ENCODE peak calls at places on chromosomes 5 and 9, in six cellular contexts. J, A, M, Q, B and X are unnamed samples.
A peak's percentile ranks its signal among the peaks of the same experiment; 100 is the strongest.

GRCh38 chr9:77028478-77028877 is 9.0 kb downstream of the FOXB2 start:
- DNase-seq in J (no peak), A (no peak), M (no peak), Q (no peak), B (no peak), X (no peak)

GRCh38 chr9:74666625-74667316 is 169.6 kb downstream of the RORB start:
- DNase-seq in J (no peak), A (no peak), M (peak; percentile 49), Q (peak; percentile 43), B (peak; percentile 40), X (no peak)

GRCh38 chr5:84287964-84288363 is 96.7 kb downstream of the EDIL3 start:
- DNase-seq in J (no peak), A (no peak), M (peak; percentile 97), Q (peak; percentile 96), B (peak; percentile 92), X (no peak)

GRCh38 chr9:126524353-126525077 is 89.2 kb upstream of the LMX1B start:
- DNase-seq in J (no peak), A (no peak), M (no peak), Q (no peak), B (no peak), X (no peak)

GRCh38 chr9:105291422-105291859 is 47.0 kb downstream of the SLC44A1 start:
- DNase-seq in J (no peak), A (no peak), M (no peak), Q (no peak), B (no peak), X (no peak)

GRCh38 chr5:150377964-150378694 is 20.6 kb downstream of the TCOF1 start:
- DNase-seq in J (no peak), A (no peak), M (peak; percentile 94), Q (peak; percentile 92), B (peak; percentile 99), X (no peak)

GRCh38 chr5:134527156-134527960 is 1.9 kb downstream of the JADE2 start:
- DNase-seq in J (peak; percentile 94), A (peak; percentile 87), M (peak; percentile 87), Q (peak; percentile 78), B (peak; percentile 90), X (peak; percentile 98)

GRCh38 chr5:159286420-159287035 is 23.4 kb downstream of the UBLCP1 start:
- DNase-seq in J (peak; percentile 63), A (no peak), M (peak; percentile 34), Q (no peak), B (peak; percentile 48), X (no peak)

GRCh38 chr9:22111871-22112247 is 102.8 kb upstream of the CDKN2B start:
- DNase-seq in J (no peak), A (no peak), M (peak; percentile 95), Q (peak; percentile 96), B (peak; percentile 84), X (no peak)

GRCh38 chr5:9437741-9438240 is 108.1 kb downstream of the SEMA5A start:
- DNase-seq in J (no peak), A (no peak), M (peak; percentile 90), Q (peak; percentile 89), B (peak; percentile 86), X (no peak)

GRCh38 chr5:36839479-36839878 is 37.1 kb upstream of the NIPBL start:
- DNase-seq in J (peak; percentile 43), A (no peak), M (no peak), Q (no peak), B (no peak), X (no peak)

GRCh38 chr5:172573986-172574844 is 66.8 kb upstream of the NEURL1B start:
- DNase-seq in J (no peak), A (no peak), M (no peak), Q (no peak), B (no peak), X (no peak)

GRCh38 chr5:13664377-13664776 is 280.1 kb downstream of the DNAH5 start:
- DNase-seq in J (no peak), A (no peak), M (peak; percentile 94), Q (peak; percentile 93), B (peak; percentile 100), X (no peak)

GRCh38 chr9:122322553-122322952 is 48.3 kb upstream of the PTGS1 start:
- DNase-seq in J (no peak), A (no peak), M (no peak), Q (no peak), B (no peak), X (peak; percentile 26)

GRCh38 chr9:125532412-125532811 is 174.6 kb downstream of the MAPKAP1 start:
- DNase-seq in J (no peak), A (no peak), M (peak; percentile 53), Q (peak; percentile 42), B (no peak), X (no peak)

GRCh38 chr5:90533794-90534193 is 4.4 kb upstream of the LYSMD3 start:
- DNase-seq in J (no peak), A (no peak), M (no peak), Q (no peak), B (no peak), X (no peak)

GRCh38 chr5:3615217-3615616 is 19.6 kb downstream of the IRX1 start:
- DNase-seq in J (no peak), A (no peak), M (peak; percentile 42), Q (peak; percentile 25), B (no peak), X (no peak)

GRCh38 chr5:171615201-171616001 is 170.2 kb upstream of the SMIM23 start:
- DNase-seq in J (no peak), A (no peak), M (peak; percentile 37), Q (peak; percentile 30), B (no peak), X (peak; percentile 81)

GRCh38 chr5:78190402-78190801 is 104.1 kb downstream of the AP3B1 start:
- DNase-seq in J (no peak), A (no peak), M (no peak), Q (no peak), B (no peak), X (no peak)

GRCh38 chr5:73957397-73958001 is 331.5 kb downstream of the ARHGEF28 start:
- DNase-seq in J (no peak), A (no peak), M (peak; percentile 56), Q (peak; percentile 49), B (peak; percentile 24), X (no peak)

GRCh38 chr5:1564182-1564748 is 40.5 kb upstream of the LPCAT1 start:
- DNase-seq in J (no peak), A (peak; percentile 13), M (peak; percentile 72), Q (peak; percentile 60), B (peak; percentile 30), X (no peak)

GRCh38 chr5:141234109-141234508 is 11.0 kb downstream of the PCDHB14 start:
- DNase-seq in J (no peak), A (no peak), M (no peak), Q (no peak), B (peak; percentile 3), X (no peak)

GRCh38 chr5:143135832-143136551 is 267.5 kb downstream of the NR3C1 start:
- DNase-seq in J (no peak), A (no peak), M (peak; percentile 59), Q (peak; percentile 55), B (peak; percentile 17), X (no peak)

GRCh38 chr5:164934561-164934960 is 1429.1 kb downstream of the MAT2B start:
- DNase-seq in J (no peak), A (no peak), M (no peak), Q (no peak), B (no peak), X (peak; percentile 40)

GRCh38 chr5:172853355-172853975 is 19.4 kb downstream of the ERGIC1 start:
- DNase-seq in J (no peak), A (no peak), M (peak; percentile 29), Q (no peak), B (peak; percentile 73), X (no peak)

GRCh38 chr9:136694163-136694864 is 7.1 kb upstream of the AGPAT2 start:
- DNase-seq in J (peak; percentile 71), A (peak; percentile 85), M (no peak), Q (no peak), B (peak; percentile 18), X (peak; percentile 93)

GRCh38 chr5:170572453-170572852 is 68.6 kb downstream of the KCNIP1 start:
- DNase-seq in J (no peak), A (no peak), M (peak; percentile 42), Q (peak; percentile 38), B (no peak), X (no peak)

DNA sequence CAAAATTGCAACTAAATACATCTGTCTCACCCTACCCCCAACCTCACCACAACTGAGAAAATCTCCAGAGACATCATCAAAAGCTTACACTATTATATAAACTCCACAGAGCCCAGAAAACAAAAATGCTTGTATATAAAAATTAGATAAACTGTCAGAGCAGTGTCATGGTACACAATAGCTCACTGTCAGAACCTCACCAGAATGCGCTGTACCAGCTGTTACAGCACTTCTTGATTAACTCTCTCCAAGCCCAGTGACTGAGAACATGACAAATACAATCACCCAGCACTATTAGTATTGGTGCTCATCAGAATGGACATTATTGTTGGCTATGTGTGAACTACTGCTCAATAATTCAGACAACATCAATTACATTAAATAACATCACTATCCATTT is 65.7 kb downstream of the ZDHHC21 start:
- DNase-seq in J (no peak), A (no peak), M (no peak), Q (no peak), B (no peak), X (no peak)
- H3K27ac ChIP-seq in J (no peak overlapping the region), A (no peak overlapping the region), M (no peak overlapping the region), Q (no peak overlapping the region), B (no peak overlapping the region), X (no peak overlapping the region)

GRCh38 chr5:39057745-39058144 is 16.5 kb downstream of the RICTOR start:
- DNase-seq in J (no peak), A (no peak), M (peak; percentile 6), Q (peak; percentile 6), B (no peak), X (no peak)
- H3K9ac ChIP-seq in J (peak overlapping the region; percentile 23), A (no peak overlapping the region), M (no peak overlapping the region), Q (no peak overlapping the region), B (peak overlapping the region; percentile 67), X (no peak overlapping the region)

GRCh38 chr9:72526901-72527800 is 5.7 kb downstream of the TMC1 start:
- DNase-seq in J (no peak), A (no peak), M (peak; percentile 95), Q (peak; percentile 93), B (peak; percentile 93), X (peak; percentile 89)
- H3K4me3 ChIP-seq in J (no peak overlapping the region), A (no peak overlapping the region), M (peak overlapping the region; percentile 50), Q (peak overlapping the region; percentile 43), B (peak overlapping the region; percentile 29), X (peak overlapping the region; percentile 21)

GRCh38 chr9:114275246-114275994 is 47.5 kb upstream of the ORM1 start:
- DNase-seq in J (no peak), A (no peak), M (no peak), Q (no peak), B (peak; percentile 43), X (peak; percentile 29)

GRCh38 chr9:114278356-114278755 is 44.5 kb upstream of the ORM1 start:
- DNase-seq in J (no peak), A (no peak), M (no peak), Q (no peak), B (no peak), X (no peak)

GRCh38 chr9:114278881-114279570 is 43.9 kb upstream of the ORM1 start:
- DNase-seq in J (no peak), A (no peak), M (peak; percentile 74), Q (peak; percentile 65), B (peak; percentile 51), X (peak; percentile 41)

GRCh38 chr9:114279693-114280092 is 43.2 kb upstream of the ORM1 start:
- DNase-seq in J (no peak), A (no peak), M (no peak), Q (no peak), B (no peak), X (no peak)

GRCh38 chr9:114276908-114277821 is 45.7 kb upstream of the ORM1 start:
- DNase-seq in J (peak; percentile 47), A (no peak), M (peak; percentile 98), Q (peak; percentile 98), B (peak; percentile 98), X (peak; percentile 31)
- H3K27ac ChIP-seq in J (no peak overlapping the region), A (no peak overlapping the region), M (peak overlapping the region; percentile 56), Q (peak overlapping the region; percentile 89), B (peak overlapping the region; percentile 18), X (no peak overlapping the region)

GRCh38 chr5:179762079-179762780 is 29.6 kb downstream of the MAML1 start:
- DNase-seq in J (peak; percentile 83), A (peak; percentile 43), M (peak; percentile 64), Q (peak; percentile 58), B (no peak), X (peak; percentile 61)
- H3K9ac ChIP-seq in J (peak overlapping the region; percentile 44), A (peak overlapping the region; percentile 21), M (no peak overlapping the region), Q (peak overlapping the region; percentile 24), B (no peak overlapping the region), X (no peak overlapping the region)